ENCODE peak calls at places on chromosome 15, in five cellular contexts. J is HepG2, M is H1, X is HEK293T, Z is NT2/D1. P is an unnamed sample.

GRCh38 chr15:52651868-52652267 is 27.3 kb downstream of the ATOSA start:
- DNase-seq in J (peak), M (no peak), Z (no peak), X (peak), P (no peak)

GRCh38 chr15:44033894-44034293 is 161.2 kb downstream of the FRMD5 start:
- DNase-seq in Z (no peak), J (no peak), X (no peak), M (no peak), P (no peak)

GRCh38 chr15:70504305-70504951 is 258.9 kb downstream of the UACA start:
- DNase-seq in J (no peak), M (no peak), X (no peak), Z (no peak), P (no peak)

GRCh38 chr15:29765898-29766537 is 56.2 kb downstream of the TJP1 start:
- DNase-seq in J (no peak), M (no peak), X (no peak), Z (no peak), P (no peak)

GRCh38 chr15:100255644-100256043 is 86.1 kb downstream of the ADAMTS17 start:
- DNase-seq in J (no peak), Z (no peak), X (no peak), M (peak), P (no peak)

GRCh38 chr15:51579012-51579411 is 43.6 kb downstream of the DMXL2 start:
- DNase-seq in Z (no peak), M (no peak), X (no peak), J (no peak), P (no peak)

GRCh38 chr15:59862191-59863155 is 141.6 kb upstream of the FOXB1 start:
- DNase-seq in Z (no peak), X (no peak), M (peak), J (no peak), P (no peak)

GRCh38 chr15:101528108-101528916 is 38.8 kb upstream of the PCSK6 start:
- DNase-seq in J (peak), M (peak), Z (no peak), X (no peak), P (no peak)

GRCh38 chr15:40906947-40907802 is 12.9 kb downstream of the VPS18 start:
- DNase-seq in J (no peak), M (no peak), Z (no peak), X (no peak), P (no peak)

GRCh38 chr15:56774356-56774755 is 41.0 kb upstream of the ZNF280D start:
- DNase-seq in J (no peak), X (no peak), Z (no peak), M (no peak), P (no peak)

GRCh38 chr15:58684751-58685150 is 64.8 kb downstream of the ADAM10 start:
- DNase-seq in M (no peak), Z (no peak), J (no peak), X (no peak), P (no peak)

GRCh38 chr15:88258021-88258641 is 1.6 kb upstream of the NTRK3 start:
- DNase-seq in Z (no peak), X (peak), M (peak), J (peak), P (no peak)

GRCh38 chr15:65101418-65101890 is 13.5 kb downstream of the UBAP1L start:
- DNase-seq in X (peak), J (peak), M (peak), Z (peak), P (no peak)

GRCh38 chr15:36432162-36432561 is 147.3 kb upstream of the CDIN1 start:
- DNase-seq in J (no peak), Z (no peak), M (no peak), X (no peak), P (no peak)

GRCh38 chr15:67840747-67841634 is 1.1 kb upstream of the RNU6-1 start:
- DNase-seq in J (peak), M (no peak), X (no peak), Z (no peak), P (no peak)

GRCh38 chr15:39556461-39556860 is 24.4 kb upstream of the THBS1 start:
- DNase-seq in M (no peak), J (no peak), Z (no peak), X (no peak), P (no peak)

GRCh38 chr15:27993996-27994775 is 104.9 kb downstream of the OCA2 start:
- DNase-seq in M (no peak), J (no peak), Z (no peak), X (no peak), P (no peak)

GRCh38 chr15:40723919-40724318 is 28.9 kb downstream of the RAD51 start:
- DNase-seq in M (no peak), Z (no peak), J (no peak), X (no peak), P (no peak)

GRCh38 chr15:55915221-55915620 is 78.2 kb downstream of the NEDD4 start:
- DNase-seq in J (no peak), X (no peak), M (no peak), Z (no peak), P (no peak)

GRCh38 chr15:60414016-60414682 is 16.4 kb upstream of the ANXA2 start:
- DNase-seq in Z (no peak), J (no peak), X (no peak), M (no peak), P (no peak)

GRCh38 chr15:60421544-60421943 is 23.8 kb upstream of the ANXA2 start:
- DNase-seq in M (no peak), X (no peak), J (no peak), Z (no peak), P (no peak)

GRCh38 chr15:79282371-79283251 is at the start of gene ANKRD34C:
- DNase-seq in M (peak), J (no peak), Z (no peak), X (peak), P (no peak)

GRCh38 chr15:69478259-69478687 is 25.7 kb downstream of the RPLP1 start:
- DNase-seq in Z (peak), M (peak), J (peak), X (peak), P (no peak)

GRCh38 chr15:89768071-89768500 is 8.0 kb upstream of the MESP2 start:
- DNase-seq in X (no peak), M (no peak), Z (no peak), J (no peak), P (no peak)

GRCh38 chr15:23687143-23687470 is at the start of gene NDN:
- DNase-seq in X (no peak), M (peak), J (no peak), Z (peak), P (no peak)

GRCh38 chr15:67822537-67823370 is 2.6 kb upstream of the SKOR1 start:
- DNase-seq in Z (no peak), M (peak), X (peak), J (no peak), P (no peak)

GRCh38 chr15:48667701-48668100 is 22.2 kb upstream of the FBN1 start:
- DNase-seq in X (no peak), Z (no peak), J (no peak), M (no peak), P (no peak)

GRCh38 chr15:39629376-39629775 is 48.5 kb downstream of the THBS1 start:
- DNase-seq in J (no peak), Z (no peak), X (no peak), M (no peak), P (no peak)

GRCh38 chr15:60004019-60004845 is at the start of gene FOXB1:
- DNase-seq in X (peak), M (peak), Z (no peak), J (no peak), P (no peak)

GRCh38 chr15:88697276-88697675 is 58.5 kb downstream of the ISG20 start:
- DNase-seq in J (no peak), Z (no peak), X (no peak), M (no peak), P (no peak)

GRCh38 chr15:68333775-68334470 is 56.4 kb downstream of the FEM1B start:
- DNase-seq in M (no peak), X (no peak), Z (no peak), J (no peak), P (no peak)

GRCh38 chr15:68414591-68414990 is 17.4 kb downstream of the ITGA11 start:
- DNase-seq in X (no peak), Z (no peak), J (no peak), M (peak), P (no peak)

GRCh38 chr15:50209804-50210203 is 27.8 kb downstream of the SLC27A2 start:
- DNase-seq in Z (no peak), X (no peak), M (no peak), J (no peak), P (no peak)

GRCh38 chr15:50206020-50206419 is 24.0 kb downstream of the SLC27A2 start:
- DNase-seq in Z (no peak), X (no peak), J (no peak), M (no peak), P (no peak)

DNA sequence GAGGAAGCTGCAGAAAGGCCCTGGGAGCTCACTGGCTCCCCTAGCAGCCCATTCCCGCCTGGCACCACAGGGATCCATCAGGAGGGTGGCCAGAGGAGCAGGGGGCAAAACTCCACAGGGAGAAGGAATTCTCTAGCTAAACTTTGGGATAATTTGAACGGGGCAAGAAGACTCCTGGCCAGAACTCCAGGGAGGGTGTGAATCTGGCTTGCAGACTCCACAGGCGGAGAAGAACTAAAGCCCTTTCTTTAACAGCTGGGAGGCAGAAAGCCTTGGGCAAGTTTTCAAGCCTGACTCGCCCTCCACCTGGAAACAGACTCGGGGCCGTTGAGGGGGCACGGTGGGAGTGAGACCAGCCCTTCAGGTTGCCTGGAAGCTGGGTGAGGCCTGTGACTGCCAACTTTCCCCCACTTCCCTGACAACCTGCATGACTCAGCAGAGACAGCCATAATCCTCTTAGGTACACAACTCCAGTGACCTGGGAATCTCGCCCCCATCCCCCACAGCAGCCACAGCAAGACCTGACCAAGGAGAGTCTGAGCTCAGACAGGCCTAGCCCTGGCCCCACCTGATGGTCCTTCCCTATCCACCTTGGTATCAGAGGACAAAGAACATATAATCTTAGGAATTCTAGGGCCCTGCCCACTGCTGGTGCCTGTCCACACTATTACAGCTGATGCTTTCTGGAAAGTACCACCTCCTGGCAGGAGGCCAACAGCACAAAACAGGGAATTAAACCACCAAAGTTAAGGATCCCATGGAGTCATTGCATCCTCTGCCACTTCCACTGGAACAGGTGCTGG is 28.7 kb downstream of the SLC27A2 start:
- DNase-seq in Z (peak), X (no peak), J (peak), M (no peak), P (no peak)
- TF ChIP-seq SUZ12 in Z (no peak), X (no peak), J (no peak), M (no peak), P (no peak)

GRCh38 chr15:91941871-91942270 is 88.4 kb downstream of the SLCO3A1 start:
- DNase-seq in M (no peak), X (no peak), J (no peak), Z (no peak), P (no peak)
- TF ChIP-seq SUZ12 in M (no peak), X (no peak), J (no peak), Z (no peak), P (no peak)

GRCh38 chr15:34481370-34481769 is 43.8 kb upstream of the GOLGA8A start:
- DNase-seq in X (no peak), J (no peak), M (no peak), Z (no peak), P (no peak)
- TF ChIP-seq SUZ12 in X (no peak), J (no peak), M (no peak), Z (no peak), P (no peak)

GRCh38 chr15:74913041-74913440 is 6.4 kb upstream of the FAM219B start:
- DNase-seq in J (no peak), Z (no peak), M (no peak), X (no peak), P (no peak)
- TF ChIP-seq SUZ12 in J (no peak), Z (no peak), M (no peak), X (no peak), P (no peak)

GRCh38 chr15:77909131-77909940 is 168.2 kb downstream of the TBC1D2B start:
- DNase-seq in J (no peak), Z (no peak), M (no peak), X (no peak), P (no peak)

GRCh38 chr15:77904901-77905300 is 172.6 kb downstream of the TBC1D2B start:
- DNase-seq in J (no peak), X (no peak), Z (no peak), M (no peak), P (no peak)

GRCh38 chr15:77904436-77904821 is 173.1 kb downstream of the TBC1D2B start:
- DNase-seq in Z (no peak), J (no peak), X (no peak), M (no peak), P (no peak)

GRCh38 chr15:77905301-77905920 is 172.1 kb downstream of the TBC1D2B start:
- DNase-seq in Z (no peak), J (no peak), X (no peak), M (no peak), P (no peak)

GRCh38 chr15:77907824-77908751 is 169.4 kb downstream of the TBC1D2B start:
- DNase-seq in X (peak), M (no peak), Z (peak), J (peak), P (no peak)
- TF ChIP-seq SUZ12 in X (no peak), M (no peak), Z (no peak), J (no peak), P (no peak)

P was measured in GM12878.